ENCODE peak calls at places on chromosomes 6 and 20, in eight cellular contexts. G is DND-41, C is suprapubic skin, M is uterus, S is AG09309, U is HepG2, L is endothelial cell of umbilical vein, E is cardiac muscle cell. K is an unnamed sample.

GRCh38 chr6:153588328-153588727 is 450.7 kb upstream of the OPRM1 start:
- DNase-seq in G (no peak), C (no peak), M (no peak), S (no peak), U (no peak), L (no peak), E (no peak), K (no peak)

GRCh38 chr20:52447232-52447566 is 255.6 kb upstream of the ZFP64 start:
- DNase-seq in G (no peak), C (no peak), M (no peak), S (no peak), U (no peak), L (no peak), E (no peak), K (no peak)

GRCh38 chr20:24766826-24767622 is 182.0 kb upstream of the CST7 start:
- DNase-seq in G (no peak), C (no peak), M (no peak), S (no peak), U (no peak), L (no peak), E (no peak), K (no peak)

GRCh38 chr6:145705561-145705960 is 29.8 kb downstream of the EPM2A start:
- DNase-seq in G (no peak), C (no peak), M (no peak), S (peak; percentile 14), U (no peak), L (peak; percentile 83), E (no peak), K (no peak)

GRCh38 chr6:20403766-20404640 is 2.3 kb downstream of the E2F3 start:
- DNase-seq in G (peak; percentile 79), C (no peak), M (no peak), S (no peak), U (peak; percentile 52), L (peak; percentile 89), E (peak; percentile 65), K (no peak)

GRCh38 chr6:10221186-10221585 is 193.7 kb downstream of the TFAP2A start:
- DNase-seq in G (no peak), C (no peak), M (no peak), S (no peak), U (no peak), L (no peak), E (no peak), K (no peak)

GRCh38 chr20:45963059-45964011 is 8.7 kb downstream of the ZNF335 start:
- DNase-seq in G (no peak), C (peak; percentile 61), M (no peak), S (no peak), U (peak; percentile 82), L (peak; percentile 36), E (peak; percentile 47), K (no peak)

GRCh38 chr6:1498491-1499113 is 109.2 kb downstream of the FOXF2 start:
- DNase-seq in G (no peak), C (no peak), M (no peak), S (no peak), U (peak; percentile 15), L (no peak), E (no peak), K (no peak)

GRCh38 chr20:50270034-50270395 is 79.4 kb downstream of the CEBPB start:
- DNase-seq in G (no peak), C (no peak), M (no peak), S (no peak), U (no peak), L (no peak), E (no peak), K (no peak)

GRCh38 chr6:134757911-134758361 is 192.0 kb downstream of the ALDH8A1 start:
- DNase-seq in G (no peak), C (no peak), M (no peak), S (no peak), U (no peak), L (no peak), E (no peak), K (no peak)

GRCh38 chr6:149421132-149421531 is 21.1 kb downstream of the SUMO4 start:
- DNase-seq in G (no peak), C (no peak), M (no peak), S (no peak), U (no peak), L (no peak), E (no peak), K (no peak)

GRCh38 chr20:21027569-21027968 is 78.6 kb downstream of the LINC00237 start:
- DNase-seq in G (peak; percentile 8), C (no peak), M (no peak), S (no peak), U (peak; percentile 75), L (no peak), E (peak; percentile 22), K (no peak)

GRCh38 chr6:8020083-8020482 is 44.1 kb downstream of the BLOC1S5 start:
- DNase-seq in G (no peak), C (no peak), M (no peak), S (no peak), U (no peak), L (no peak), E (no peak), K (no peak)

GRCh38 chr6:8017276-8017701 is 46.9 kb downstream of the BLOC1S5 start:
- DNase-seq in G (no peak), C (no peak), M (no peak), S (no peak), U (no peak), L (no peak), E (no peak), K (no peak)

GRCh38 chr6:8014947-8015346 is 49.2 kb downstream of the BLOC1S5 start:
- DNase-seq in G (no peak), C (no peak), M (no peak), S (no peak), U (peak; percentile 16), L (no peak), E (no peak), K (no peak)

GRCh38 chr6:8013763-8014162 is 50.4 kb downstream of the BLOC1S5 start:
- DNase-seq in G (no peak), C (no peak), M (no peak), S (no peak), U (no peak), L (no peak), E (no peak), K (no peak)

DNA sequence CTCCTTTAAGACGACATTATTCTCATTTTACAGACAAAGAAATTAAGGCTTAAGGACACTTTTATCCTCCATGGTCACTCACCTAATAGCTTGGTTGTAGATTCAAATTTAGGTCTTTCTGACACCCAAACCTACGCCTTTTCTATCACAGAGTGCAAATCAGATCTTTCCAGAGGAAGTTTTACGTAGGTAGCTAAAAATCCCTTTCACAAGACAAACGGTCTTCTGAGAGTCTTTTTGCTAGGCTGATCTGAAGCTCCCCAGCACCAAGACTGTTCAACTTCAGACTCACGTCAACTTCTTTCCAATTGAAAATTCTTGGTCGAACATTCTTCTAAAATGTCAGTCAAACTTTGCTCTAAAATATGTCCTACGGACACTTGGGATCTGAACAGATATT is 46.5 kb downstream of the BLOC1S5 start:
- DNase-seq in G (no peak), C (no peak), M (no peak), S (no peak), U (no peak), L (no peak), E (no peak), K (no peak)
- H3K4me3 ChIP-seq in G (no peak overlapping the region), C (no peak overlapping the region), M (no peak overlapping the region), S (no peak overlapping the region), U (no peak overlapping the region), L (no peak overlapping the region), E (no peak overlapping the region), K (no peak overlapping the region)

DNA sequence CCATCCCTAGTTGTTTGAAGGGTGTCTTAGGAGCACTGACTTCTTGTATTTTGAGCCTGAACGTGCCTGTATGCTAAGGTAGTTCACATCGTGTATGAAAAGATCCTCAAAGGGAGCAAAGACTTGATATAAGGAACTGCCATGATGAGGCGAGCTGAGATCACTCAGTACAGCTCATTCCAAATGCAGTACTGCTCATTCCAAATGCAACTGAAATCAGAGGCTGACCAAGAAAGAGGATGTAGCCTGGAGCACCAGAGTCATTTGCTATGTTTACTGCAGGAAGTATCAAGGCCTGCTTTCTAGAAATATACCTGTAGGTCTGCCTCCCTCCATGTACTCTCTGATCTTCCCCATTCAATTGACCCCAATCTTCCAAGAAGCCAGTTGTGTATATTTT is 832.2 kb downstream of the EYS start:
- DNase-seq in G (no peak), C (no peak), M (no peak), S (no peak), U (no peak), L (no peak), E (no peak), K (no peak)
- TF ChIP-seq CTCF in G (no peak), C (no peak), M (no peak), S (no peak), U (no peak), L (no peak), E (no peak), K (no peak)

GRCh38 chr20:38726849-38727601 is 2.7 kb downstream of the SLC32A1 start:
- DNase-seq in G (peak; percentile 29), C (no peak), M (no peak), S (no peak), U (peak; percentile 61), L (peak; percentile 31), E (peak; percentile 88), K (no peak)
- H3K4me3 ChIP-seq in G (no peak overlapping the region), C (no peak overlapping the region), M (no peak overlapping the region), S (no peak overlapping the region), U (no peak overlapping the region), L (no peak overlapping the region), E (no peak overlapping the region), K (no peak overlapping the region)

GRCh38 chr6:6586671-6587526 is 1.6 kb upstream of the LY86 start:
- DNase-seq in G (peak; percentile 60), C (no peak), M (no peak), S (no peak), U (no peak), L (no peak), E (no peak), K (no peak)
- TF ChIP-seq CTCF in G (no peak), C (no peak), M (no peak), S (no peak), U (no peak), L (no peak), E (no peak), K (no peak)

DNA sequence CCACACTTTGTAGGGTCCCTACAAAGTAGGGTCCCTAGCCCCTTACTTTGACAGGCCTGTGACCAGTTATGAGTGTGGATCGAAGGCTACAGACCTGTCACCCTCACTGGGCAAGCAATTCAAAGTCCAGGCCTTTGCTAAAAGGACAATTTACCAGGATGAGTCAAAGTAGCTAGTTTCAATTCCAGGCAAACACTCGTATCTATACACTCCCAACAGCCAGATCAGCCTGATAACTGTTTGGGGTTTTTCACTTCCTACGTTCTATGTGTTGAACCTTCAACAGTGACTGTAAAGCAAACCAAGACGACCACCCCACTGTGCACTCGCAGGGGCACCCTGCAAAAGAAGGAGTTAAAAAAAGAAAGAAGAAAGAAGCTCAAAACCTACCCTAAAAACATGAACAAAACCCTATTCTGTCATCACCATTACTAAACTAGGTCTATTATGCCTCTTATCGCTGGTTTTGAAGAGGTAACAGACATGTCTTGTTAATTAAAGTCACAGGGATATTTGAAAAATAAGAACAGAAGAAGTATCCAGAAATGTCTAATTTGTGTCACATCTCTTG is 3.2 kb downstream of the GFOD1 start:
- DNase-seq in G (peak; percentile 21), C (no peak), M (no peak), S (no peak), U (peak; percentile 84), L (peak; percentile 24), E (no peak), K (no peak)
- H3K4me3 ChIP-seq in G (no peak overlapping the region), C (peak overlapping the region; percentile 94), M (no peak overlapping the region), S (no peak overlapping the region), U (peak overlapping the region; percentile 18), L (peak overlapping the region; percentile 62), E (no peak overlapping the region), K (no peak overlapping the region)

K was measured in AG04450.